ENCODE peak calls at places on chromosomes 11 and 22, in seven cellular contexts. I, S, W, Q, C, F and G are unnamed samples.
A peak's percentile ranks its signal among the peaks of the same experiment; 100 is the strongest.

GRCh38 chr11:86955111-86955673 is at the start of gene FZD4:
- DNase-seq in Q (peak; percentile 95), I (peak; percentile 74), W (peak; percentile 93), C (peak; percentile 93), F (peak; percentile 20), S (peak; percentile 90), G (peak; percentile 42)

GRCh38 chr11:86958259-86958658 is 3.1 kb upstream of the FZD4 start:
- DNase-seq in C (no peak), S (no peak), I (no peak), F (no peak), W (no peak), Q (no peak), G (no peak)

GRCh38 chr11:57055780-57056179 is 67.1 kb downstream of the OR5AK2 start:
- DNase-seq in F (no peak), C (no peak), Q (no peak), W (no peak), I (no peak), S (no peak), G (no peak)

GRCh38 chr11:20565236-20565635 is 34.2 kb upstream of the SLC6A5 start:
- DNase-seq in S (no peak), I (no peak), W (no peak), Q (no peak), C (no peak), F (no peak), G (no peak)

GRCh38 chr11:8956860-8957259 is 7.4 kb downstream of the TMEM9B start:
- DNase-seq in I (no peak), S (no peak), W (no peak), F (no peak), Q (no peak), C (no peak), G (no peak)

GRCh38 chr11:119483881-119484371 is 61.0 kb upstream of the THY1 start:
- DNase-seq in S (no peak), W (no peak), F (no peak), C (no peak), Q (no peak), I (no peak), G (no peak)

GRCh38 chr22:40121463-40121862 is 56.3 kb upstream of the TNRC6B start:
- DNase-seq in F (no peak), I (no peak), Q (no peak), W (no peak), S (no peak), C (no peak), G (no peak)

GRCh38 chr22:49768961-49769690 is 58.5 kb downstream of the BRD1 start:
- DNase-seq in S (no peak), Q (peak; percentile 30), C (peak; percentile 22), I (no peak), W (peak; percentile 83), F (no peak), G (no peak)

GRCh38 chr22:28269277-28269676 is 350.2 kb upstream of the PITPNB start:
- DNase-seq in F (no peak), I (no peak), Q (no peak), S (no peak), C (no peak), W (no peak), G (no peak)

GRCh38 chr22:49548356-49549202 is 279.1 kb downstream of the BRD1 start:
- DNase-seq in Q (no peak), W (peak; percentile 17), I (no peak), C (no peak), S (peak; percentile 71), F (no peak), G (no peak)

GRCh38 chr22:49229483-49230193 is 598.0 kb downstream of the BRD1 start:
- DNase-seq in I (no peak), Q (no peak), F (no peak), S (peak; percentile 8), W (no peak), C (no peak), G (no peak)

GRCh38 chr22:31155425-31155824 is 4.6 kb upstream of the RNF185 start:
- DNase-seq in S (no peak), F (no peak), I (no peak), Q (no peak), W (no peak), C (no peak), G (no peak)

GRCh38 chr22:23553438-23553837 is 26.7 kb downstream of the IGLL1 start:
- DNase-seq in C (no peak), Q (no peak), W (no peak), I (no peak), S (no peak), F (no peak), G (no peak)

GRCh38 chr11:113991718-113992458 is 17.0 kb downstream of the HTR3A start:
- DNase-seq in S (no peak), Q (no peak), C (no peak), F (no peak), W (peak; percentile 48), I (no peak), G (no peak)

GRCh38 chr11:46133119-46133518 is 11.9 kb upstream of the PHF21A start:
- DNase-seq in I (no peak), W (no peak), S (no peak), Q (no peak), F (no peak), C (no peak), G (no peak)

GRCh38 chr11:99632969-99633368 is 612.2 kb downstream of the CNTN5 start:
- DNase-seq in C (no peak), F (no peak), Q (no peak), S (no peak), I (no peak), W (no peak), G (no peak)

GRCh38 chr11:58027341-58027740 is 3.4 kb upstream of the OR6Q1 start:
- DNase-seq in C (no peak), Q (no peak), F (no peak), S (no peak), I (no peak), W (no peak), G (no peak)

GRCh38 chr11:115162919-115163318 is 341.3 kb downstream of the CADM1 start:
- DNase-seq in W (no peak), I (no peak), S (no peak), C (no peak), Q (no peak), F (no peak), G (no peak)

GRCh38 chr11:75198278-75198948 is 42.2 kb upstream of the TPBGL start:
- DNase-seq in F (no peak), W (peak; percentile 15), Q (no peak), S (no peak), I (no peak), C (no peak), G (no peak)

GRCh38 chr11:128171496-128171895 is 415.9 kb downstream of the ETS1 start:
- DNase-seq in S (no peak), F (no peak), I (no peak), C (no peak), Q (no peak), W (no peak), G (no peak)

GRCh38 chr11:61380914-61381313 is 11.5 kb upstream of the TMEM216 start:
- DNase-seq in Q (no peak), C (no peak), F (no peak), W (no peak), I (no peak), S (no peak), G (no peak)

GRCh38 chr11:109048098-109048497 is 373.9 kb upstream of the C11orf87 start:
- DNase-seq in C (no peak), W (no peak), S (no peak), F (no peak), I (no peak), Q (no peak), G (no peak)

GRCh38 chr22:49230194-49230577 is 597.5 kb downstream of the BRD1 start:
- DNase-seq in C (no peak), W (no peak), Q (no peak), F (no peak), S (peak; percentile 54), I (no peak), G (no peak)

GRCh38 chr11:64659417-64660144 is 63.4 kb downstream of the NRXN2 start:
- DNase-seq in F (peak; percentile 72), S (no peak), Q (no peak), W (no peak), C (no peak), I (no peak), G (no peak)

GRCh38 chr11:41309716-41310115 is 149.7 kb downstream of the LRRC4C start:
- DNase-seq in C (no peak), Q (no peak), I (no peak), S (no peak), F (no peak), W (no peak), G (no peak)

GRCh38 chr11:119835804-119836203 is 106.8 kb upstream of the NECTIN1 start:
- DNase-seq in I (no peak), C (no peak), S (no peak), F (no peak), W (no peak), Q (no peak), G (no peak)

GRCh38 chr22:29797351-29797750 is 30.2 kb downstream of the UQCR10 start:
- DNase-seq in W (no peak), C (no peak), Q (no peak), S (no peak), I (no peak), F (no peak), G (no peak)

GRCh38 chr22:17120281-17120680 is 879 bp downstream of the TMEM121B start:
- DNase-seq in I (no peak), W (peak; percentile 76), F (no peak), S (peak; percentile 93), C (peak; percentile 80), Q (peak; percentile 73), G (peak; percentile 50)

GRCh38 chr11:30091246-30091645 is 74.4 kb upstream of the KCNA4 start:
- DNase-seq in Q (no peak), I (no peak), W (no peak), S (no peak), F (no peak), C (no peak), G (no peak)

GRCh38 chr11:30092518-30092917 is 75.7 kb upstream of the KCNA4 start:
- DNase-seq in W (no peak), Q (no peak), F (no peak), C (no peak), S (no peak), I (no peak), G (no peak)

GRCh38 chr11:30091728-30092127 is 74.9 kb upstream of the KCNA4 start:
- DNase-seq in Q (no peak), I (no peak), F (no peak), W (no peak), S (no peak), C (no peak), G (no peak)
- TF ChIP-seq CTCF in Q (no peak), I (no peak), F (no peak), W (no peak), S (no peak), C (no peak), G (no peak)

GRCh38 chr11:3169235-3169951 is 4.3 kb upstream of the OSBPL5 start:
- DNase-seq in S (peak; percentile 73), F (no peak), W (peak; percentile 40), C (peak; percentile 52), Q (peak; percentile 25), I (peak; percentile 49), G (no peak)
- TF ChIP-seq CTCF in S (peak; percentile 24), F (peak; percentile 7), W (no peak), C (no peak), Q (no peak), I (no peak), G (no peak)

GRCh38 chr22:38748487-38749136 is 7.2 kb downstream of the SUN2 start:
- DNase-seq in S (no peak), F (no peak), Q (no peak), C (no peak), W (no peak), I (no peak), G (no peak)
- TF ChIP-seq CTCF in S (no peak), F (no peak), Q (no peak), C (no peak), W (no peak), I (no peak), G (no peak)

GRCh38 chr11:7448126-7448525 is 37.2 kb upstream of the OLFML1 start:
- DNase-seq in F (no peak), C (no peak), W (no peak), Q (no peak), I (no peak), S (peak; percentile 62), G (no peak)
- TF ChIP-seq CTCF in F (no peak), C (no peak), W (no peak), Q (no peak), I (no peak), S (peak; percentile 59), G (no peak)